ENCODE peak calls at places on chromosomes 16 and 17, in four cellular contexts. E, U, P and M are unnamed samples.

GRCh38 chr16:85112364-85112763 is at the start of gene CIBAR2:
- DNase-seq in E (no peak), U (no peak), P (no peak), M (no peak)

GRCh38 chr16:12187939-12188673 is 211.6 kb downstream of the SNX29 start:
- DNase-seq in E (no peak), U (no peak), P (no peak), M (no peak)

GRCh38 chr17:35930211-35931065 is at the start of gene RDM1:
- DNase-seq in E (peak; percentile 24), U (peak; percentile 87), P (peak; percentile 85), M (peak; percentile 84)

GRCh38 chr17:27413792-27414191 is 42.5 kb upstream of the KSR1 start:
- DNase-seq in E (no peak), U (no peak), P (no peak), M (no peak)

GRCh38 chr17:38601539-38602351 is 4.0 kb downstream of the SRCIN1 start:
- DNase-seq in E (no peak), U (no peak), P (no peak), M (no peak)

GRCh38 chr17:4547118-4547906 is 7.9 kb downstream of the MYBBP1A start:
- DNase-seq in E (no peak), U (peak; percentile 49), P (no peak), M (no peak)

GRCh38 chr17:17119533-17119932 is 77.3 kb downstream of the MPRIP start:
- DNase-seq in E (no peak), U (peak; percentile 84), P (no peak), M (no peak)

GRCh38 chr16:81997738-81998137 is 13.5 kb downstream of the SDR42E1 start:
- DNase-seq in E (no peak), U (no peak), P (peak; percentile 32), M (no peak)

GRCh38 chr17:76088868-76089576 is 10.0 kb downstream of the ZACN start:
- DNase-seq in E (no peak), U (peak; percentile 66), P (no peak), M (no peak)

GRCh38 chr17:28684963-28685362 is 23.0 kb downstream of the SUPT6H start:
- DNase-seq in E (no peak), U (no peak), P (peak; percentile 76), M (no peak)

GRCh38 chr17:74552037-74552436 is 6.1 kb upstream of the CD300C start:
- DNase-seq in E (no peak), U (no peak), P (no peak), M (peak; percentile 83)

GRCh38 chr17:77494664-77495435 is 354.1 kb downstream of the SEC14L1 start:
- DNase-seq in E (peak; percentile 79), U (peak; percentile 93), P (peak; percentile 84), M (peak; percentile 70)

GRCh38 chr17:751269-752001 is 629 bp downstream of the GEMIN4 start:
- DNase-seq in E (peak; percentile 56), U (no peak), P (peak; percentile 66), M (no peak)

GRCh38 chr17:70230883-70231282 is 61.6 kb downstream of the KCNJ2 start:
- DNase-seq in E (no peak), U (no peak), P (peak; percentile 22), M (no peak)

GRCh38 chr17:2024572-2025219 is 438 bp downstream of the RTN4RL1 start:
- DNase-seq in E (no peak), U (no peak), P (no peak), M (no peak)

GRCh38 chr17:1234455-1234854 is 35.8 kb upstream of the BHLHA9 start:
- DNase-seq in E (no peak), U (no peak), P (no peak), M (no peak)

GRCh38 chr17:75970011-75970523 is 8.9 kb downstream of the ACOX1 start:
- DNase-seq in E (no peak), U (no peak), P (peak; percentile 38), M (no peak)

GRCh38 chr17:46841561-46842379 is 9.6 kb upstream of the WNT9B start:
- DNase-seq in E (no peak), U (no peak), P (peak; percentile 24), M (no peak)

GRCh38 chr17:27751622-27752490 is 48.5 kb downstream of the NOS2 start:
- DNase-seq in E (no peak), U (no peak), P (no peak), M (no peak)

GRCh38 chr16:25877103-25877502 is 185.3 kb downstream of the HS3ST4 start:
- DNase-seq in E (no peak), U (no peak), P (no peak), M (no peak)

GRCh38 chr16:85916141-85916890 is 17.4 kb downstream of the IRF8 start:
- DNase-seq in E (no peak), U (peak; percentile 78), P (peak; percentile 15), M (no peak)

GRCh38 chr16:60582528-60582927 is 1453.7 kb downstream of the CDH8 start:
- DNase-seq in E (no peak), U (no peak), P (no peak), M (no peak)

GRCh38 chr16:88825146-88825545 is 13.4 kb upstream of the APRT start:
- DNase-seq in E (no peak), U (no peak), P (no peak), M (no peak)

GRCh38 chr17:83103200-83103937 is 24.0 kb downstream of the METRNL start:
- DNase-seq in E (no peak), U (no peak), P (peak; percentile 49), M (no peak)

GRCh38 chr17:66200685-66201092 is 8.8 kb upstream of the CEP112 start:
- DNase-seq in E (no peak), U (no peak), P (peak; percentile 90), M (no peak)

GRCh38 chr16:24853169-24853824 is 7.5 kb downstream of the SLC5A11 start:
- DNase-seq in E (no peak), U (no peak), P (no peak), M (no peak)

GRCh38 chr17:79006794-79007503 is 2.6 kb downstream of the CANT1 start:
- DNase-seq in E (no peak), U (no peak), P (no peak), M (peak; percentile 51)
- H3K4me1 ChIP-seq in E (peaks cover 29% of the 10 kb centered on the region), U (peaks cover 51% of the 10 kb centered on the region), P (peaks cover 6% of the 10 kb centered on the region), M (peaks cover 38% of the 10 kb centered on the region)

GRCh38 chr17:48517478-48517877 is 13.3 kb downstream of the HOXB1 start:
- DNase-seq in E (no peak), U (no peak), P (no peak), M (no peak)
- H3K4me1 ChIP-seq in E (no peaks in the 10 kb centered on the region), U (no peaks in the 10 kb centered on the region), P (no peaks in the 10 kb centered on the region), M (no peaks in the 10 kb centered on the region)

DNA sequence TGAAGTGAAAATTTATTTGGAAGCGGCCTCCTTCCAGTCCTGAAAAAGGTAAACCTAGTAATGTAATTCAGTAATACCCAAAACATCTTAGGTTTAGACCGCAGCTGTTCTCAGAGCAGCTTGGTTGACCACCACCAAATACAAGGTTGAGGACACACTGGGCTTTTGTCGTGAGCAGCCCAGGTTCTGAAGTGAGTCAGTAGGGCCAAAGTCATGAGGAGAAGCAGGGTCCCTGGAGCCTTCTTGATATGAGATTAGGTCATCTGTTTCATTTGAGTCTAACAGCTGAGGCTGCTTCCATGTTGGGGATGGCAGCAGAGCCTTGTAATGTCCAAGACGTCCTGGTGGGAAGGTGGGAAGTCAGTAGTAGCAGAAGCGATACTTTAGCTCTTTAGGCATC is 2.2 kb downstream of the ALKBH5 start:
- DNase-seq in E (no peak), U (no peak), P (no peak), M (no peak)
- H3K4me1 ChIP-seq in E (peaks cover 52% of the 10 kb centered on the region), U (peaks cover 71% of the 10 kb centered on the region), P (peaks cover 30% of the 10 kb centered on the region), M (peaks cover 12% of the 10 kb centered on the region)

GRCh38 chr17:58161566-58161965 is 5.2 kb upstream of the OR4D2 start:
- DNase-seq in E (no peak), U (no peak), P (no peak), M (no peak)

GRCh38 chr17:58153046-58153445 is 4.9 kb downstream of the OR4D1 start:
- DNase-seq in E (no peak), U (no peak), P (no peak), M (no peak)

GRCh38 chr17:58156839-58157803 is 8.9 kb downstream of the OR4D1 start:
- DNase-seq in E (peak; percentile 25), U (peak; percentile 80), P (no peak), M (no peak)

GRCh38 chr17:58158181-58158580 is 8.6 kb upstream of the OR4D2 start:
- DNase-seq in E (no peak), U (no peak), P (no peak), M (no peak)
- H3K4me1 ChIP-seq in E (no peaks in the 10 kb centered on the region), U (peaks cover 13% of the 10 kb centered on the region), P (no peaks in the 10 kb centered on the region), M (no peaks in the 10 kb centered on the region)

DNA sequence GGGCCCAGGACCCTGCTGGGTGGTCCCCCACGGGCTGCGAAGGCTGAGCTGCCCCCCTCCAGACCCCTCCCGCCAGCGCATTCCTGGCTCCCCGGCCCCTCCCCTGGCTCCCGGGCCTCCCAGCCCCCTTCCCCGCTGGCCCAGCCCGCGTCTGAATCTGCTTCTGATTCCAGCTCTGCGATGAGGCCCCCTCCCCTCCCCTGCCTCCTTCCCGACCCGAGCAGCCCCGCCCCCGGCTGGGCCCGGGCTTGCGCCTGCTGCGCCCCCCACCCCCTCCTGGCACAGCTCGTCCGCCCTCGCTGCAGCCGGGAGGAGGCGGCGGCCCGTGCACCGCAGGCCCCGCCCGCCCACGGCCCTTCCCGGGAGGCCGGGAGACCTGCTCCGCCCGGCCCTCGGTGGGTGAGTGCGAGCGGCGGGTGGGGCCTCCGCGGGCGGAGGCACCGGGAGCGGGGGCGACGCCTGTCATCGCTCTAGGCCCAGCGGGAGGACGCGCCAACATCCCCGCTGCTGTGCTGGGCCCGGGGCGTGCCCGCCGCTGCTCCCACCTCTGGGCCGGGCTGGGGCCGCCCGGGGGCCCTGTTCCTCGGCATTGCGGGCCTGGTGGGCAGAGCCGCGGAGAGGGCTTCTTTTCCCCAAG is at the start of gene NTN3:
- DNase-seq in E (no peak), U (no peak), P (peak; percentile 67), M (no peak)
- H3K4me1 ChIP-seq in E (peaks cover 36% of the 10 kb centered on the region), U (peaks cover 72% of the 10 kb centered on the region), P (peaks cover 68% of the 10 kb centered on the region), M (no peaks in the 10 kb centered on the region)